ENCODE peak calls at places on chromosomes 16 and 17, in eight cellular contexts. S, Q, L, D, F, H, J and R are unnamed samples.

GRCh38 chr17:65809366-65809765 is 247.9 kb upstream of the AXIN2 start:
- DNase-seq in S (no peak), Q (no peak), L (no peak), D (no peak), F (no peak), H (no peak), J (no peak), R (no peak)

GRCh38 chr16:84600343-84601229 is 17.3 kb downstream of the COTL1 start:
- DNase-seq in S (peak), Q (peak), L (no peak), D (no peak), F (peak), H (no peak), J (peak), R (no peak)

GRCh38 chr17:348692-349425 is 3.7 kb downstream of the RPH3AL start:
- DNase-seq in S (no peak), Q (no peak), L (no peak), D (peak), F (no peak), H (no peak), J (no peak), R (no peak)

GRCh38 chr17:81166033-81166472 is at the start of gene AATK:
- DNase-seq in S (no peak), Q (no peak), L (no peak), D (no peak), F (no peak), H (peak), J (no peak), R (no peak)

GRCh38 chr17:8606415-8606814 is 24.1 kb downstream of the MYH10 start:
- DNase-seq in S (no peak), Q (no peak), L (no peak), D (no peak), F (peak), H (no peak), J (no peak), R (no peak)

GRCh38 chr17:36721560-36722120 is 120.3 kb downstream of the MRM1 start:
- DNase-seq in S (peak), Q (peak), L (no peak), D (no peak), F (no peak), H (no peak), J (peak), R (no peak)

GRCh38 chr16:70770968-70771552 is 29.9 kb downstream of the VAC14 start:
- DNase-seq in S (peak), Q (peak), L (peak), D (peak), F (peak), H (peak), J (peak), R (no peak)

GRCh38 chr16:75550211-75550662 is 5.8 kb downstream of the TMEM231 start:
- DNase-seq in S (peak), Q (peak), L (peak), D (peak), F (peak), H (peak), J (peak), R (peak)

GRCh38 chr17:44828919-44829557 is 1.0 kb downstream of the GJC1 start:
- DNase-seq in S (peak), Q (no peak), L (peak), D (no peak), F (peak), H (no peak), J (no peak), R (no peak)

GRCh38 chr17:76547183-76547641 is 7.4 kb downstream of the PRCD start:
- DNase-seq in S (peak), Q (peak), L (peak), D (peak), F (peak), H (peak), J (peak), R (no peak)

GRCh38 chr17:66275651-66276050 is 26.8 kb upstream of the PRKCA start:
- DNase-seq in S (peak), Q (no peak), L (peak), D (peak), F (peak), H (no peak), J (peak), R (peak)

GRCh38 chr16:86158688-86159360 is 259.9 kb downstream of the IRF8 start:
- DNase-seq in S (no peak), Q (peak), L (no peak), D (no peak), F (no peak), H (no peak), J (no peak), R (no peak)

GRCh38 chr16:88650749-88651275 is at the start of gene CYBA:
- DNase-seq in S (peak), Q (peak), L (peak), D (peak), F (peak), H (peak), J (peak), R (no peak)

GRCh38 chr17:82217120-82217529 is 4.5 kb upstream of the CCDC57 start:
- DNase-seq in S (no peak), Q (peak), L (peak), D (no peak), F (peak), H (no peak), J (no peak), R (no peak)

GRCh38 chr17:83109793-83110645 is 30.6 kb downstream of the METRNL start:
- DNase-seq in S (no peak), Q (peak), L (peak), D (peak), F (peak), H (no peak), J (no peak), R (peak)